ENCODE peak calls at places on chromosomes 16 and 17, in six cellular contexts. One of them, this sample, is unnamed.
A peak's percentile ranks its signal among the peaks of the same experiment; 100 is the strongest.

GRCh38 chr17:41989702-41990419 is 23.3 kb downstream of the CNP start:
- DNase-seq in Panc1: no peak
- DNase-seq in IMR-90: no peak
- DNase-seq in left ventricle myocardium inferior: no peak
- DNase-seq in esophagus squamous epithelium: no peak
- DNase-seq in brain microvascular endothelial cell: no peak
- DNase-seq in this sample: no peak

GRCh38 chr17:38598995-38599394 is 6.8 kb downstream of the SRCIN1 start:
- DNase-seq in Panc1: no peak
- DNase-seq in IMR-90: no peak
- DNase-seq in left ventricle myocardium inferior: no peak
- DNase-seq in esophagus squamous epithelium: no peak
- DNase-seq in brain microvascular endothelial cell: no peak
- DNase-seq in this sample: no peak

GRCh38 chr16:55116165-55116894 is 185.7 kb downstream of the IRX5 start:
- DNase-seq in Panc1: no peak
- DNase-seq in IMR-90: peak; percentile 68
- DNase-seq in left ventricle myocardium inferior: no peak
- DNase-seq in esophagus squamous epithelium: no peak
- DNase-seq in brain microvascular endothelial cell: peak; percentile 15
- DNase-seq in this sample: no peak

GRCh38 chr16:81537721-81538561 is 93.3 kb downstream of the CMIP start:
- DNase-seq in Panc1: no peak
- DNase-seq in IMR-90: no peak
- DNase-seq in left ventricle myocardium inferior: no peak
- DNase-seq in esophagus squamous epithelium: no peak
- DNase-seq in brain microvascular endothelial cell: peak; percentile 71
- DNase-seq in this sample: no peak

GRCh38 chr16:12046651-12047050 is 70.1 kb downstream of the SNX29 start:
- DNase-seq in Panc1: no peak
- DNase-seq in IMR-90: no peak
- DNase-seq in left ventricle myocardium inferior: no peak
- DNase-seq in esophagus squamous epithelium: no peak
- DNase-seq in brain microvascular endothelial cell: no peak
- DNase-seq in this sample: no peak

GRCh38 chr17:60244656-60245055 is 94.9 kb downstream of the CA4 start:
- DNase-seq in Panc1: no peak
- DNase-seq in IMR-90: no peak
- DNase-seq in left ventricle myocardium inferior: no peak
- DNase-seq in esophagus squamous epithelium: no peak
- DNase-seq in brain microvascular endothelial cell: no peak
- DNase-seq in this sample: no peak

GRCh38 chr16:26301516-26301915 is 609.8 kb downstream of the HS3ST4 start:
- DNase-seq in Panc1: no peak
- DNase-seq in IMR-90: no peak
- DNase-seq in left ventricle myocardium inferior: no peak
- DNase-seq in esophagus squamous epithelium: no peak
- DNase-seq in brain microvascular endothelial cell: no peak
- DNase-seq in this sample: no peak

GRCh38 chr16:77445321-77445720 is 10.5 kb upstream of the ADAMTS18 start:
- DNase-seq in Panc1: no peak
- DNase-seq in IMR-90: no peak
- DNase-seq in left ventricle myocardium inferior: no peak
- DNase-seq in esophagus squamous epithelium: no peak
- DNase-seq in brain microvascular endothelial cell: no peak
- DNase-seq in this sample: no peak

GRCh38 chr16:62576636-62577035 is 540.4 kb upstream of the CDH8 start:
- DNase-seq in Panc1: no peak
- DNase-seq in IMR-90: no peak
- DNase-seq in left ventricle myocardium inferior: no peak
- DNase-seq in esophagus squamous epithelium: no peak
- DNase-seq in brain microvascular endothelial cell: no peak
- DNase-seq in this sample: no peak

GRCh38 chr17:43125133-43125966 is at the start of gene BRCA1:
- DNase-seq in Panc1: peak; percentile 91
- DNase-seq in IMR-90: peak; percentile 99
- DNase-seq in left ventricle myocardium inferior: peak; percentile 85
- DNase-seq in esophagus squamous epithelium: peak; percentile 74
- DNase-seq in brain microvascular endothelial cell: peak; percentile 99
- DNase-seq in this sample: peak; percentile 87
- TF ChIP-seq CTCF in Panc1: no peak
- TF ChIP-seq CTCF in IMR-90: no peak
- TF ChIP-seq CTCF in left ventricle myocardium inferior: no peak
- TF ChIP-seq CTCF in esophagus squamous epithelium: no peak
- TF ChIP-seq CTCF in brain microvascular endothelial cell: no peak
- TF ChIP-seq CTCF in this sample: no peak

DNA sequence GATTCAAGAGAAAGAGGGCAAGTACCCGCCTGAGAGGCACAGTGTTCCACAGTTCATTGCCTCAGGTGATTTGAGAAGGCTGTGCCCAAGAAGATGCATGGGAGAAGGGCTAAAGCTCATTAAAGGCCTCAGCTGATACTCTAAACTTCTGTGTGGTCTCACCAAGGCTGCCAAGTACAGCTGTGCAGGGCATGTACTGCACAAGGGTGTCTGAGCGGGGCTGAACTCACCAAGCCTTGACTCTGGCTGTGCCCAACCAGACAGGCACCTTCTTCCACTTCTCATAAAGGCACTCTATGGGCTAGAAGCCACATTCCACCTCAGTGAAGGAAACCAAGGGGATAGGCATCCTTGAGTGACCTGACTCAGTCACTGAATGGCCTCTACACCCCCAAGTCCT is 12.7 kb downstream of the LRRC75A start:
- DNase-seq in Panc1: no peak
- DNase-seq in IMR-90: no peak
- DNase-seq in left ventricle myocardium inferior: no peak
- DNase-seq in esophagus squamous epithelium: no peak
- DNase-seq in brain microvascular endothelial cell: no peak
- DNase-seq in this sample: no peak
- TF ChIP-seq CTCF in Panc1: no peak
- TF ChIP-seq CTCF in IMR-90: no peak
- TF ChIP-seq CTCF in left ventricle myocardium inferior: no peak
- TF ChIP-seq CTCF in esophagus squamous epithelium: no peak
- TF ChIP-seq CTCF in brain microvascular endothelial cell: no peak
- TF ChIP-seq CTCF in this sample: no peak

GRCh38 chr16:65994305-65994704 is 372.2 kb upstream of the CDH5 start:
- DNase-seq in Panc1: no peak
- DNase-seq in IMR-90: no peak
- DNase-seq in left ventricle myocardium inferior: no peak
- DNase-seq in esophagus squamous epithelium: no peak
- DNase-seq in brain microvascular endothelial cell: no peak
- DNase-seq in this sample: no peak

GRCh38 chr16:65988019-65988418 is 378.5 kb upstream of the CDH5 start:
- DNase-seq in Panc1: no peak
- DNase-seq in IMR-90: no peak
- DNase-seq in left ventricle myocardium inferior: no peak
- DNase-seq in esophagus squamous epithelium: no peak
- DNase-seq in brain microvascular endothelial cell: no peak
- DNase-seq in this sample: no peak

GRCh38 chr16:65989861-65990260 is 376.6 kb upstream of the CDH5 start:
- DNase-seq in Panc1: no peak
- DNase-seq in IMR-90: no peak
- DNase-seq in left ventricle myocardium inferior: no peak
- DNase-seq in esophagus squamous epithelium: no peak
- DNase-seq in brain microvascular endothelial cell: no peak
- DNase-seq in this sample: no peak

DNA sequence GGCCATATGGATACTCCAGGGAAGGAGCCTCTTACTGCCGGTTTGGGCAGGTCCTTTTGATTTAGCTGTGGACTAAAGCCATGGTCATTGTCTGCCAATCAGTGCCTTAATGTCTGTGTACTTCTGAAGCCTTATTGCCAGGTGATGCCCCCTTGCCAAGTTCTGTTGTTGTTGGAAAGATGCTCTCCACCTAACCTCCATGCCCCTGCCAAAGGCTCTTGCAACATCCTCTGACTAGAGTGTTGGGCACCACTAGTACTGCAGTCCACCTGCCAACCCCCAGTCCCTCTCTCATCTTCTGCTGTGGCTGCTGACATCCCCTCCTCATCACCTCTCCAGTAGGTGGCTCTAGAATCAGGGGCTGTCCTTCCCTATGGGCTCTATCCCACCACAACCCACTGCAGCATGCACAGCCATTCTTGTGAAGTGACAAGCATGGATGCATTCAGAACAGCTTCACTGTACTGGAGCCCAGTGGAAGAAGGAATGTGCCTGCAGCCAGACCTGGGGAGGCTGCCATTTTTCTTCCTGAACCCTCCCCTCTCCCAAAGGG is 375.3 kb upstream of the CDH5 start:
- DNase-seq in Panc1: no peak
- DNase-seq in IMR-90: no peak
- DNase-seq in left ventricle myocardium inferior: no peak
- DNase-seq in esophagus squamous epithelium: no peak
- DNase-seq in brain microvascular endothelial cell: no peak
- DNase-seq in this sample: no peak
- TF ChIP-seq CTCF in Panc1: no peak
- TF ChIP-seq CTCF in IMR-90: no peak
- TF ChIP-seq CTCF in left ventricle myocardium inferior: no peak
- TF ChIP-seq CTCF in esophagus squamous epithelium: no peak
- TF ChIP-seq CTCF in brain microvascular endothelial cell: no peak
- TF ChIP-seq CTCF in this sample: no peak

GRCh38 chr16:73739049-73739769 is 557.4 kb upstream of the PSMD7 start:
- DNase-seq in Panc1: no peak
- DNase-seq in IMR-90: no peak
- DNase-seq in left ventricle myocardium inferior: no peak
- DNase-seq in esophagus squamous epithelium: no peak
- DNase-seq in brain microvascular endothelial cell: no peak
- DNase-seq in this sample: no peak

GRCh38 chr16:73747328-73747727 is 549.3 kb upstream of the PSMD7 start:
- DNase-seq in Panc1: no peak
- DNase-seq in IMR-90: no peak
- DNase-seq in left ventricle myocardium inferior: no peak
- DNase-seq in esophagus squamous epithelium: no peak
- DNase-seq in brain microvascular endothelial cell: no peak
- DNase-seq in this sample: no peak

GRCh38 chr16:73746554-73746953 is 550.1 kb upstream of the PSMD7 start:
- DNase-seq in Panc1: no peak
- DNase-seq in IMR-90: no peak
- DNase-seq in left ventricle myocardium inferior: no peak
- DNase-seq in esophagus squamous epithelium: no peak
- DNase-seq in brain microvascular endothelial cell: no peak
- DNase-seq in this sample: no peak

DNA sequence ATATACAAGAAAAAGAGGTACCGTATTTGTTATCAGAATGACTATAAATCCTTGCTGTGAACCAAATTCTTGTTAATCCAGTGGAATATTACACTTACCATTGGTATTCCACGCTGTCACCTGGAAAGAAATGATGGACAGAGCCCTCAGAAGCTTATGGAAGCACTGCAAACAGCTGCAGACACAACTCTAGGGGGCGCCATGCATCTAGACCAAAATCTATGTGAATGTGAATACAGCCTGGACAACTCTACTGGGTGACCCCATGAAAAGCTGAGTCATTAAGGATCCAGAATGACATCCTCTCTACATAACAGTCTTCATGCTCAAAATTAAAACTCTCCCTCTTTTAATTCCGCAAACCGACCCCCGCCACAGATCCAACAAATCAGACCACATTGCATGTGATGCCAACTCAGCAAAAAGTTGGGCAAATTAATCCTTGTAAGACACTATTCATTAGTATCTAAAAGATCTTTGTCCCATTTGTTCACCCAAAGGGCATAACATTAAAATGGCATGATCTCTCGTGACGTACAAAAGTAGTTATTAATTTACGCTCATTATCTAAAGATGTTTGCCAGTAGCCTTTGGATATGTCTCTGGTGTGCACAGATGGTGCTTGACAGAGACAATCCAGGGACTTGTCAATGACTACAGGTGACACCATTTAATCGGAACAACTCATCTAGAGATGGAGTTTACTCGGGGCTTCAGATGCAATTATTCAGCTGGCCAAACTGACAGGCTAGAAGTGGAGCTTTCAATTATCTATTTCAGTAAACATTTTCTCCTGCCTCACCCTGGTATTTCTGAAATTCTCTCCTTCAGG is 552.7 kb upstream of the PSMD7 start:
- DNase-seq in Panc1: no peak
- DNase-seq in IMR-90: no peak
- DNase-seq in left ventricle myocardium inferior: no peak
- DNase-seq in esophagus squamous epithelium: no peak
- DNase-seq in brain microvascular endothelial cell: no peak
- DNase-seq in this sample: no peak
- TF ChIP-seq CTCF in Panc1: peak; percentile 16
- TF ChIP-seq CTCF in IMR-90: no peak
- TF ChIP-seq CTCF in left ventricle myocardium inferior: peak; percentile 17
- TF ChIP-seq CTCF in esophagus squamous epithelium: no peak
- TF ChIP-seq CTCF in brain microvascular endothelial cell: peak; percentile 22
- TF ChIP-seq CTCF in this sample: peak; percentile 9

This sample was measured in D721Med.